ENCODE peak calls at places on chromosomes 5 and 9, in nine cellular contexts. W is NCI-H2107; D is stimulated activated naive CD8-positive, alpha-beta T cell treated with anti-CD3 and anti-CD28 coated beads, Interleukin-15, amount 100 ng/mL, for 72 hours; E is left ventricle myocardium inferior; C is sciatic nerve; Q is GM13977; T is erythroblast; F is GM04503; A is hypothalamus. B is an unnamed sample.

GRCh38 chr5:540215-541147 is 16.2 kb upstream of the SLC9A3 start:
- DNase-seq in W (no peak), D (no peak), E (no peak), C (peak; percentile 53), Q (no peak), T (no peak), F (no peak), A (no peak), B (no peak)

GRCh38 chr9:36063804-36064447 is 27.2 kb downstream of the RECK start:
- DNase-seq in W (no peak), D (no peak), E (no peak), C (no peak), Q (no peak), T (no peak), F (no peak), A (no peak), B (peak; percentile 79)

GRCh38 chr9:109499631-109500120 is 1.6 kb upstream of the PTPN3 start:
- DNase-seq in W (no peak), D (no peak), E (peak; percentile 61), C (no peak), Q (no peak), T (no peak), F (no peak), A (no peak), B (no peak)

GRCh38 chr9:99831857-99832557 is 10.3 kb downstream of the NR4A3 start:
- DNase-seq in W (no peak), D (no peak), E (no peak), C (no peak), Q (no peak), T (no peak), F (no peak), A (no peak), B (no peak)

GRCh38 chr9:113899205-113899604 is 23.1 kb downstream of the ZNF618 start:
- DNase-seq in W (no peak), D (no peak), E (no peak), C (no peak), Q (no peak), T (no peak), F (no peak), A (no peak), B (no peak)

GRCh38 chr5:108079754-108080153 is 302.1 kb downstream of the FBXL17 start:
- DNase-seq in W (no peak), D (no peak), E (no peak), C (no peak), Q (no peak), T (no peak), F (peak; percentile 31), A (no peak), B (no peak)

GRCh38 chr9:4769321-4770080 is 23.2 kb upstream of the RCL1 start:
- DNase-seq in W (no peak), D (no peak), E (no peak), C (no peak), Q (peak; percentile 29), T (no peak), F (no peak), A (no peak), B (peak; percentile 53)

GRCh38 chr5:84191296-84191695 is 193.4 kb downstream of the EDIL3 start:
- DNase-seq in W (no peak), D (no peak), E (no peak), C (no peak), Q (no peak), T (no peak), F (no peak), A (no peak), B (peak; percentile 18)

GRCh38 chr5:77718934-77719610 is 57.1 kb downstream of the TBCA start:
- DNase-seq in W (no peak), D (no peak), E (no peak), C (no peak), Q (peak; percentile 43), T (no peak), F (no peak), A (no peak), B (no peak)

GRCh38 chr9:133569891-133570651 is 35.6 kb downstream of the ADAMTSL2 start:
- DNase-seq in W (no peak), D (no peak), E (no peak), C (no peak), Q (no peak), T (no peak), F (no peak), A (no peak), B (no peak)

GRCh38 chr5:87245451-87245850 is 22.2 kb upstream of the RASA1 start:
- DNase-seq in W (no peak), D (no peak), E (no peak), C (no peak), Q (no peak), T (no peak), F (no peak), A (no peak), B (no peak)

GRCh38 chr9:110256142-110256391 is 240 bp downstream of the TXN start:
- DNase-seq in W (no peak), D (no peak), E (no peak), C (no peak), Q (peak; percentile 16), T (no peak), F (no peak), A (no peak), B (no peak)